ENCODE peak calls at places on chromosomes 1 and 21, in six cellular contexts. Z is AG04450, R is mucosa of descending colon, Q is left lung, Y is fibroblast of lung, L is thoracic aorta. W is an unnamed sample.

GRCh38 chr21:42596657-42597056 is 56.8 kb upstream of the PDE9A start:
- DNase-seq in L (no peak), R (no peak), Y (no peak), Q (no peak), Z (no peak), W (no peak)

GRCh38 chr1:29258974-29259801 is 22.9 kb downstream of the PTPRU start:
- DNase-seq in Y (no peak), L (no peak), R (no peak), Q (no peak), Z (no peak), W (no peak)

GRCh38 chr1:114340906-114341698 is 169.9 kb downstream of the TRIM33 start:
- DNase-seq in Q (no peak), Y (no peak), Z (no peak), R (no peak), L (no peak), W (no peak)

GRCh38 chr1:115183711-115184259 is 94.5 kb upstream of the TSPAN2 start:
- DNase-seq in Z (no peak), R (no peak), Q (no peak), L (no peak), Y (peak), W (no peak)

GRCh38 chr1:27979151-27979858 is 19.5 kb downstream of the XKR8 start:
- DNase-seq in Y (peak), Q (no peak), Z (peak), L (no peak), R (no peak), W (no peak)

GRCh38 chr1:155063550-155064108 is at the start of gene EFNA4:
- DNase-seq in Z (peak), L (no peak), R (peak), Y (peak), Q (peak), W (peak)

GRCh38 chr21:45362077-45362747 is 42.8 kb upstream of the COL18A1 start:
- DNase-seq in Z (no peak), L (no peak), Y (no peak), R (no peak), Q (peak), W (no peak)

GRCh38 chr1:32272557-32273388 is 19.1 kb upstream of the HDAC1 start:
- DNase-seq in L (no peak), Y (no peak), Z (no peak), R (no peak), Q (no peak), W (no peak)

GRCh38 chr1:109275706-109276345 is 7.1 kb downstream of the PSRC1 start:
- DNase-seq in Z (no peak), L (no peak), Y (no peak), Q (peak), R (no peak), W (no peak)

GRCh38 chr1:236168716-236169429 is 26.5 kb downstream of the GPR137B start:
- DNase-seq in L (no peak), Q (no peak), R (peak), Z (no peak), Y (peak), W (no peak)

GRCh38 chr1:228685081-228685480 is 50.2 kb upstream of the RHOU start:
- DNase-seq in L (no peak), R (no peak), Z (no peak), Y (no peak), Q (no peak), W (no peak)

DNA sequence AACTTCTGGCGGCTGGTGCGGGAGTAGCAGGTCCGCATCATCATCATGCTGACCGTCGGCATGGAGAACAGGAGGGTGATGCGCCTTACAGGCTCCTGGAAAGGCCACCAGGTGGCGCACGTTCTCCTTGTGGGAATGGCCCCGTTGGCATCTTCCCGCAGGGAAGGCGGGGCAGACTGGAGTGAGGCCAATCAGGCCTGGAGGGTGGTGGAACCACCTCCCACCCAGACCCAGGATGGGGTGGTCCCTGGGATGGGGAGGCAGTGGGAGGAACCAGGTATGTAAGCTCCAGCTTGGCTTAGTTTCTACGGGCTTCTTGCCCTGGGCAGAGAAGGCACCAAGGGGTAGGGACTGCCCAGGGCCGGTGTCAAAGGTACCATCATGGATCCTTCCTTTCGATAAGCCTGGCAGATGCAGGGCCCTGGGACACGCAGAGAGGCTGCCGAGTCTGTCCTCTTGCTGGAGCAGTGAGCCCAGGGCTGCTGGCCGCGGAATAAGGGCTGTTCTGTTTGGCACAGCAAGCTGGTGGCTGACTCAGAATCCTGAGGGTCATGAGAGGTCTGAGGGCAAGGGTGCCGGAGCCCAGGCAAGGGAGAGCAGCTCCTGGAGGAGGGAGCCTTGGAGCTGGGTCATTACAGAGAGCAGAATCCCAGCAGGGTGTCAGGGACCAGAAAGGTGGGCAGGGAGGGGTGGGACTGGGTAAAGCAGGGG is 8.7 kb upstream of the LGR6 start:
- DNase-seq in Z (peak), L (peak), Q (peak), Y (peak), R (peak), W (peak)
- TF ChIP-seq CTCF in Z (peak), L (peak), Q (peak), Y (peak), R (peak), W (peak)

GRCh38 chr1:119373465-119373864 is 4.9 kb downstream of the HAO2 start:
- DNase-seq in Y (no peak), R (no peak), L (no peak), Q (no peak), Z (no peak), W (no peak)
- TF ChIP-seq CTCF in Y (no peak), R (no peak), L (no peak), Q (no peak), Z (no peak), W (no peak)

GRCh38 chr1:96674909-96675308 is 46.7 kb upstream of the PTBP2 start:
- DNase-seq in R (no peak), Q (no peak), Y (no peak), Z (no peak), L (no peak), W (no peak)
- TF ChIP-seq CTCF in R (no peak), Q (no peak), Y (no peak), Z (no peak), L (no peak), W (no peak)

GRCh38 chr1:157774412-157774811 is 2.5 kb downstream of the FCRL2 start:
- DNase-seq in Y (no peak), Z (no peak), R (no peak), L (no peak), Q (no peak), W (no peak)

GRCh38 chr1:157771666-157772425 is 5.1 kb downstream of the FCRL2 start:
- DNase-seq in Z (no peak), Q (no peak), L (no peak), R (no peak), Y (no peak), W (no peak)

GRCh38 chr1:157776971-157777386 is at the start of gene FCRL2:
- DNase-seq in R (no peak), Y (no peak), Z (no peak), L (no peak), Q (no peak), W (no peak)

GRCh38 chr1:157775101-157775870 is 1.6 kb downstream of the FCRL2 start:
- DNase-seq in Q (no peak), R (no peak), Z (no peak), L (no peak), Y (no peak), W (no peak)

GRCh38 chr1:157773723-157774350 is 3.1 kb downstream of the FCRL2 start:
- DNase-seq in Z (no peak), L (no peak), Q (no peak), R (peak), Y (no peak), W (no peak)
- TF ChIP-seq CTCF in Z (no peak), L (no peak), Q (no peak), R (peak), Y (no peak), W (peak)

DNA sequence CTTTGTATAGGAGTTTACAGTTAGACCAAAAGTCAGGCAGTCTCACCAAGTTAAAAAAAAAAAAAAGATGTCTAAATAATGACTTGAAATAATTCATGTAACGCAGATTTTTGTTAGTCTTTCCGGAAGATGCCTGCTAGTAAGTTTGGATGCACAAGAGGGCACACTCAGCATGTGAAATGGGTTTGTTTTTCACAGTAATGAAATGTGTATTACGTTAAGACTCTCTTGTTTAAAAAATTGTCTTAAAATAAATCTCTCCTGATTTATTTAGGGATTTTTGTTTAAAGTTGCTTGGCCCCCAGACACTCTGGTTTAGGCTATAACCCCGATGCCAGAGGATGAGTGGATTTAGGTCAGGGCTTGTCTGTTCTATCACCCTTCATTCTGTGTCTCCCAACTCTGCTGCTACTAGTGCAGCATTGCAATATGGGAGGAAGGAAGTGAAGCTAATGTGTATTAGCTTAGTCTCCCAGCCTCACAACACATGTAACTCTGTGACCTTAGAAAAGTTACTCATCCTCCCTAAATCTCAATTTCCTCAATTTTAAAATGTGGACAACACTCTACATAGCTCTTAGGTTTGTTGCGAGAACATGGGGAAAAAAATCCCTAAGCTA is 25.7 kb downstream of the CTH start:
- DNase-seq in R (no peak), Q (no peak), Z (no peak), L (no peak), Y (peak), W (no peak)
- TF ChIP-seq CTCF in R (no peak), Q (no peak), Z (peak), L (no peak), Y (peak), W (peak)

GRCh38 chr1:221742555-221743415 is 896 bp upstream of the DUSP10 start:
- DNase-seq in R (peak), L (peak), Z (no peak), Y (peak), Q (peak), W (peak)
- TF ChIP-seq CTCF in R (peak), L (no peak), Z (no peak), Y (peak), Q (no peak), W (peak)